ENCODE peak calls at places on chromosome 4, in seven cellular contexts. L, T, A, N, G, P and C are unnamed samples.

GRCh38 chr4:150583287-150584197 is 1.6 kb downstream of the MAB21L2 start:
- DNase-seq in L (no peak), A (peak; percentile 41), N (no peak), G (no peak), T (no peak), P (peak; percentile 77), C (peak; percentile 88)

GRCh38 chr4:162684371-162684700 is 482.4 kb downstream of the NAF1 start:
- DNase-seq in T (no peak), A (no peak), G (no peak), N (no peak), L (no peak), P (no peak), C (no peak)

GRCh38 chr4:164828945-164829344 is 48.0 kb upstream of the APELA start:
- DNase-seq in A (no peak), N (no peak), T (no peak), G (no peak), L (no peak), P (no peak), C (no peak)

GRCh38 chr4:68700152-68700551 is 29.7 kb upstream of the UGT2B15 start:
- DNase-seq in N (no peak), G (no peak), P (no peak), A (no peak), L (no peak), T (no peak), C (no peak)

GRCh38 chr4:60344908-60345307 is 855.2 kb upstream of the ADGRL3 start:
- DNase-seq in L (no peak), A (no peak), P (no peak), T (no peak), G (no peak), N (no peak), C (no peak)

GRCh38 chr4:17234678-17235077 is 277.2 kb downstream of the QDPR start:
- DNase-seq in A (no peak), P (no peak), T (no peak), N (no peak), L (no peak), G (no peak), C (no peak)

GRCh38 chr4:125735107-125735506 is 420.4 kb downstream of the FAT4 start:
- DNase-seq in A (no peak), T (no peak), P (peak; percentile 64), G (no peak), L (peak; percentile 31), N (no peak), C (peak; percentile 80)

GRCh38 chr4:87026795-87027495 is 92.1 kb downstream of the AFF1 start:
- DNase-seq in A (no peak), T (no peak), G (no peak), P (no peak), N (no peak), L (no peak), C (no peak)

GRCh38 chr4:137310593-137311490 is 221.5 kb downstream of the PCDH18 start:
- DNase-seq in N (no peak), G (no peak), T (no peak), P (no peak), A (no peak), L (no peak), C (no peak)

GRCh38 chr4:2288051-2288541 is 26.2 kb upstream of the MXD4 start:
- DNase-seq in L (peak; percentile 2), T (no peak), G (no peak), N (no peak), A (no peak), P (no peak), C (no peak)

GRCh38 chr4:112190684-112191083 is 40.9 kb upstream of the AP1AR start:
- DNase-seq in G (no peak), T (no peak), L (no peak), N (no peak), A (no peak), P (no peak), C (no peak)

GRCh38 chr4:136687118-136687517 is 845.2 kb downstream of the PCDH18 start:
- DNase-seq in N (no peak), P (peak; percentile 52), A (no peak), L (no peak), G (no peak), T (no peak), C (peak; percentile 65)

GRCh38 chr4:2412534-2412884 is 5.9 kb downstream of the ZFYVE28 start:
- DNase-seq in T (peak; percentile 84), N (peak; percentile 53), L (no peak), G (peak; percentile 33), P (no peak), A (no peak), C (no peak)

GRCh38 chr4:40418430-40419230 is 83.5 kb downstream of the CHRNA9 start:
- DNase-seq in T (no peak), A (no peak), P (no peak), L (peak; percentile 71), N (no peak), G (no peak), C (no peak)

GRCh38 chr4:101328063-101328602 is 19.2 kb downstream of the PPP3CA start:
- DNase-seq in P (peak; percentile 21), N (peak; percentile 3), T (peak; percentile 74), A (no peak), L (no peak), G (no peak), C (no peak)

GRCh38 chr4:137125011-137125410 is 407.3 kb downstream of the PCDH18 start:
- DNase-seq in N (no peak), G (no peak), A (no peak), T (no peak), P (no peak), L (peak; percentile 10), C (no peak)

GRCh38 chr4:67885727-67886126 is 1.9 kb upstream of the TMPRSS11D start:
- DNase-seq in A (no peak), P (no peak), G (no peak), N (no peak), L (no peak), T (no peak), C (no peak)

GRCh38 chr4:6257243-6258025 is 12.2 kb upstream of the WFS1 start:
- DNase-seq in G (no peak), P (peak; percentile 40), T (no peak), A (no peak), L (no peak), N (no peak), C (peak; percentile 86)

GRCh38 chr4:120082286-120082685 is 15.6 kb upstream of the MAD2L1 start:
- DNase-seq in G (no peak), N (no peak), T (no peak), A (no peak), P (no peak), L (no peak), C (no peak)

DNA sequence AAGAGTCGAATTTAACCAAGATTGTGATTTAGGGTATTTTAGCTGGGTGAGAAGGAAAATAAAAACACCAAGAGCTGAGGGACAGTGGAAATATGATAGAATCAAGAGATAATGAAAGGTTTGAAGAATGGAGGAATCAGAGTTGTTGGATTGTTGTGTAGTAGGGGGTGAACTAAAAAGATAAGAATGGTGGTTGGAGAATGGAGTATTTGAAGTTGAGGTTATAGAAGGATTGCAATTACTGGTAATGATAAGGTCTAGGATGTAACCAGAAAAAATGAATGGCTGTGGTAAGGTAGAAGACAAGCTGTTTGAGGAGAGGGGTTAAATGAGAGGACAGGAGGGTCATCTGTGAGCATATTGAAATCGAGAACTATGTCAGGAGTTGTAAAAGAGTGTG is 4.5 kb downstream of the ABCE1 start:
- DNase-seq in T (no peak), G (no peak), A (no peak), L (no peak), P (no peak), N (no peak), C (no peak)
- H3K4me1 ChIP-seq in T (peaks cover 54% of the 10 kb centered on the region), G (peaks cover 33% of the 10 kb centered on the region), A (peaks cover 47% of the 10 kb centered on the region), L (peaks cover 31% of the 10 kb centered on the region), P (peaks cover 13% of the 10 kb centered on the region), N (peaks cover 13% of the 10 kb centered on the region), C (peaks cover 7% of the 10 kb centered on the region)

GRCh38 chr4:128844931-128845330 is 35.4 kb downstream of the JADE1 start:
- DNase-seq in P (no peak), L (peak; percentile 93), N (no peak), A (peak; percentile 64), T (no peak), G (no peak), C (peak; percentile 25)
- H3K36me3 ChIP-seq in P (peaks cover 90% of the 10 kb centered on the region), L (no peaks in the 10 kb centered on the region), N (peaks cover 72% of the 10 kb centered on the region), A (peaks cover 66% of the 10 kb centered on the region), T (peaks cover 68% of the 10 kb centered on the region), G (peaks cover 40% of the 10 kb centered on the region), C (peaks cover 89% of the 10 kb centered on the region)

GRCh38 chr4:139973611-139974010 is 180.4 kb downstream of the MAML3 start:
- DNase-seq in A (no peak), P (no peak), G (no peak), N (no peak), T (no peak), L (no peak), C (no peak)
- H3K4me1 ChIP-seq in A (peaks cover 33% of the 10 kb centered on the region), P (peaks cover 5% of the 10 kb centered on the region), G (no peaks in the 10 kb centered on the region), N (no peaks in the 10 kb centered on the region), T (no peaks in the 10 kb centered on the region), L (peaks cover 59% of the 10 kb centered on the region), C (peaks cover 3% of the 10 kb centered on the region)

DNA sequence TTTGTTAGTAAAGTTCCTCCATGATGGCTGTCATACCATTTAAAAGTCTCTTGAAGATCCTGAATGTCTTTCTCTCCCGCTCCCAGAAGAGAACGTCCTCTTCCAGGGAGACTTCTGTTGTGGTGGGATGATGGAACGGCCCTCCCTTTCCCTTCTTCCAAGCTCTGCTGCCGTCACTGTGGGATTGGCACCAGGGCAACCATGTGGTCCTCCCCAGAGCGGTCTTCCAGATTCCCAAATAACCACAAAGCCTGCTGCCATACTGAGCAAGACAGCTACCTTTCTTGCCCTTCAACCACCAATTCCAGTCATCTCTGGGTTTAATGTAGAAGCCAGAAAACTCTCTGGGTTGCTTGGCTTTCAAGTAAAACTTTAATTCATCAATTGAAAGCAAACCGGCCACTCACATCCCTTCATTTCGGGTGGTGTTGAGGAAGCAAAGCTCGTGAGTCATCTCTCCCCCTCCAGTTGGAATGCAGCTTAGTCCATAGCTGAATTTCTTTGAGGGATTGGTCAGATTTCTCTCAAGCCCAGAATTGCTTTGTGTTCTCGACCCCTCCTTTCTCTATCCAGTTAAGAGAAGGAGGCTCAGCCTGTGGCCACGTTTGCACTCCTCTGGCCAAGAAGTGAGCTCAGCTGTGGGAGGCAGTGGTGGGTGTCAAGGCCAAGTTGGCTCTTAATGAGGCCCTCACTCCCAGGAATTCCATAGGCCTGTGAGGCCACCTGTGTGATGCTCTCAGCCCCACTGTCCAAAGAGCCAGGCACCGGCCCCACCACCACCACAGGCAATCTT is 36.9 kb downstream of the FHDC1 start:
- DNase-seq in P (no peak), N (no peak), A (no peak), G (no peak), T (no peak), L (no peak), C (no peak)
- H3K36me3 ChIP-seq in P (peaks cover 34% of the 10 kb centered on the region), N (no peaks in the 10 kb centered on the region), A (no peaks in the 10 kb centered on the region), G (no peaks in the 10 kb centered on the region), T (no peaks in the 10 kb centered on the region), L (no peaks in the 10 kb centered on the region), C (peaks cover 32% of the 10 kb centered on the region)

GRCh38 chr4:168601899-168602298 is 105.0 kb downstream of the PALLD start:
- DNase-seq in N (no peak), A (no peak), T (no peak), G (no peak), L (no peak), P (no peak), C (no peak)

GRCh38 chr4:168607215-168607614 is 110.4 kb downstream of the PALLD start:
- DNase-seq in P (no peak), N (no peak), G (no peak), L (no peak), T (no peak), A (no peak), C (no peak)

GRCh38 chr4:168600796-168601583 is 104.1 kb downstream of the PALLD start:
- DNase-seq in A (no peak), G (no peak), N (no peak), T (no peak), P (no peak), L (no peak), C (no peak)

GRCh38 chr4:168605411-168605810 is 108.6 kb downstream of the PALLD start:
- DNase-seq in T (no peak), A (no peak), G (no peak), P (no peak), N (no peak), L (no peak), C (no peak)

GRCh38 chr4:168604496-168605373 is 107.9 kb downstream of the PALLD start:
- DNase-seq in N (no peak), P (peak; percentile 33), T (no peak), L (no peak), A (no peak), G (no peak), C (peak; percentile 75)
- H3K4me1 ChIP-seq in N (no peaks in the 10 kb centered on the region), P (peaks cover 23% of the 10 kb centered on the region), T (no peaks in the 10 kb centered on the region), L (no peaks in the 10 kb centered on the region), A (peaks cover 73% of the 10 kb centered on the region), G (no peaks in the 10 kb centered on the region), C (peaks cover 16% of the 10 kb centered on the region)